ENCODE peak calls at places on chromosomes 13 and 19, in four cellular contexts. X is heart right ventricle, Y is thoracic aorta, U is brain microvascular endothelial cell. R is an unnamed sample.
A peak's percentile ranks its signal among the peaks of the same experiment; 100 is the strongest.

GRCh38 chr13:76331948-76332712 is 554.1 kb downstream of the KCTD12 start:
- DNase-seq in X (no peak), Y (no peak), U (peak; percentile 47), R (no peak)

GRCh38 chr19:17575871-17576757 is 20.7 kb downstream of the COLGALT1 start:
- DNase-seq in X (no peak), Y (no peak), U (no peak), R (no peak)

GRCh38 chr19:4713384-4713951 is 10.2 kb downstream of the DPP9 start:
- DNase-seq in X (peak; percentile 87), Y (no peak), U (peak; percentile 96), R (no peak)

GRCh38 chr13:114017028-114017630 is 43.3 kb upstream of the C13orf46 start:
- DNase-seq in X (no peak), Y (no peak), U (peak; percentile 28), R (no peak)

GRCh38 chr13:99419591-99420243 is 81.6 kb upstream of the TM9SF2 start:
- DNase-seq in X (no peak), Y (no peak), U (no peak), R (no peak)

GRCh38 chr13:113749956-113750355 is 9.1 kb upstream of the TMEM255B start:
- DNase-seq in X (no peak), Y (no peak), U (no peak), R (no peak)

GRCh38 chr13:112730157-112730671 is 40.4 kb downstream of the ATP11A start:
- DNase-seq in X (peak; percentile 52), Y (no peak), U (no peak), R (no peak)

GRCh38 chr13:74194856-74195255 is 60.7 kb upstream of the KLF12 start:
- DNase-seq in X (no peak), Y (no peak), U (no peak), R (no peak)

DNA sequence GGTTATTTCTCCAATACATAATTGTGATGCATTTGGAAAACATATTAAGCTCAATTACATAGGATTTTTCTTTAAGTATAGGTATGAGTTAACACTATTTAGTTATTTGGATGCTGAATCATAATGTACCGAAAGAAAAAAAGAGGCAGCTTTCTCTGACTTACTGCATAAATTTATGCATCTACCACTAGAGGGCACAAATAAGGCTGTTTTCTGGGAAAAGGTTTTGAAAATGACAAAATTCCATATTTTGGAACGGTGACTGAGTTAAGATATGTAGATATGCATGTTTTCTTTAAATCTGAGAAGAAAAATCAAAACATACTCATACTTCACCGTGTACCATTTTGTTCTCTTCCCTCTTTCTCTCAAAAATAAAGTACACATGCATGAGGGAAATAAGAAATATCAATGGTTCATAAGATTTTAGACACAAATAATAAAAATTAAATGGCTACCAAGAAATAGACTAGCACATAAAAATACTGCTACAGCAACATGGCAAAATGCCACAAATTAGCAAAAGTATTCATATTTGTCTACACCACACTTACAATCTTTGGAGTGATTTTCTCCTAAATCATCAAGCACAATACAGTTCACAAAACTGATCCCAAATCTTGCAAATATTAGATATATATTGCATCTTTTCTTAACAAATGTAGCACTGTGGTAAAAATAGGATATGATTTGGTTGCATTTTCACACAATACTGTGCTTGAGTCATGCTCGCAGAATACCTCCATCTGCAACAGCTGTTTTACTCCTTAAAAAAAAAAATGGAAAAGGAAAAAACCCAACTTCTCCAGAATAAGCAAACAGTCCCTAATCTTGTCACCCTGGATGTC is 260.0 kb downstream of the FGF14 start:
- DNase-seq in X (no peak), Y (no peak), U (no peak), R (no peak)
- TF ChIP-seq CTCF in X (peak; percentile 65), Y (peak; percentile 70), U (peak; percentile 55), R (no peak)

DNA sequence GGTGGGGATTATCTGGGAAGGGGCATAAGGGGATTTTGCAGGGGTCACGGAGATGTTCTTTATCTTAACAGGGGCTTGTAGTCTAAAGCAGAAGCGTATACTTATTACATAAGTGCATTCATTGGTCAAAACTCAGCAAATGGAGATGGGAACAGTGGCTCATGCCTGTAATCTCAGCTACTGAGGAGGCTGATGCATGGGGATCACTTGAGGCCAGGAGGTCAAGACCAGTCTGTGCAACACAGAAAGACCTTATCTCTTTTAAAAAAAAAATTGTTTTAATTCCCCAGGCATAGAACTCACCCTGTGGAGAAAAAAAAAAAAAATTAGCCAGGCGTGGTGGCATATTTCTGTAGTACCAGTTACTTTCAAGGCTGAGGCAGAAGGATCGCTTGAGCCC is 18.9 kb downstream of the FAM187B start:
- DNase-seq in X (no peak), Y (no peak), U (no peak), R (no peak)
- TF ChIP-seq CTCF in X (no peak), Y (no peak), U (no peak), R (no peak)

GRCh38 chr13:51767100-51767499 is 36.9 kb downstream of the DHRS12 start:
- DNase-seq in X (no peak), Y (no peak), U (no peak), R (no peak)
- TF ChIP-seq CTCF in X (no peak), Y (no peak), U (peak; percentile 35), R (no peak)

DNA sequence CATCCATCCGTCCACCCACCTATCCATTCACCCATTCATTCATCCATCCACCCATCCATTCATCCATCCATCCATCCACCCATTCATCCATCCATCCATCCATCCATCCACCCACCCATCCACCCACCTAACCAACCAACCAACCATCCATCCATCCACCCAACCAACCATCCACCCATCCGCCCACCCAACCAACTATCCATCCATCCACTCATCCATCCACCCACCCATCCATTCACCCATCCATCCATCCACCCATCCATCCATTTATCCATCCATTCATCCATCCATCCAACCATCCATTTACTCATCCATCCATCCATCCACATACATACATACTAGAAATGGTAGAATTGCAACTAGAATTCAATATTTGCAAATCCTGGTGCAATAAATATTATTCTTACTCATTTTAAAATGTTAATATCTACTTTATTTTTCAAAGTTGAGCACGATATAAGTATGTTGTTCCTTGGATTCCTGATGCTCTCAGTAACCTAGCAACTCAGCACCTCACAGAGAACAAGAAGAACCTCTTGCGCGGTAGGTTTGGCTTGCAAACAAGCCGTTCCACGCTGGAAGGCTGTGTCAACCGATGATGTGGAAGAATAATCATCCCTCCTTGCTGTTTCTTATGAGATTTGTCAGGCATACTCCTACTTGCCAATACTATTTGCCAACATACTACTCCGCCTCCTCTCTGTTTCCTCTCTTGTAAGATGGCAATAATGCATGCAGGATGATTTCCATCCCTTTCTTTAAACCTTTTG is 111.7 kb downstream of the GNG7 start:
- DNase-seq in X (no peak), Y (no peak), U (no peak), R (no peak)
- TF ChIP-seq CTCF in X (no peak), Y (no peak), U (no peak), R (no peak)

DNA sequence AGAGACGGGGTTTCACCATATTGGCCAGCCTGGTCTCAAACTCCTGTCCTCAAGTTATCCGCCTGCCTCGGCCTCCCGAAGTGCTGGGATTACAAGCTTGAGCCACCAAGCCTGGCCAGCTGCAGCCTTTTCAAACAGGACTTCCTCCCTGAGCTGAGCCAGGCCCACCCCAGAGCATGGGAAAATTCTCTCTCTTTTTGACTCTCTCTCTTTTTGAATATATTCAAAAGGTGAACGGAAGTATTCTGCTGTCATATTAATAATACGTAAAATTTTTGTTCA is 539 bp upstream of the ZNF506 start:
- DNase-seq in X (no peak), Y (no peak), U (no peak), R (no peak)
- TF ChIP-seq CTCF in X (no peak), Y (no peak), U (no peak), R (no peak)

DNA sequence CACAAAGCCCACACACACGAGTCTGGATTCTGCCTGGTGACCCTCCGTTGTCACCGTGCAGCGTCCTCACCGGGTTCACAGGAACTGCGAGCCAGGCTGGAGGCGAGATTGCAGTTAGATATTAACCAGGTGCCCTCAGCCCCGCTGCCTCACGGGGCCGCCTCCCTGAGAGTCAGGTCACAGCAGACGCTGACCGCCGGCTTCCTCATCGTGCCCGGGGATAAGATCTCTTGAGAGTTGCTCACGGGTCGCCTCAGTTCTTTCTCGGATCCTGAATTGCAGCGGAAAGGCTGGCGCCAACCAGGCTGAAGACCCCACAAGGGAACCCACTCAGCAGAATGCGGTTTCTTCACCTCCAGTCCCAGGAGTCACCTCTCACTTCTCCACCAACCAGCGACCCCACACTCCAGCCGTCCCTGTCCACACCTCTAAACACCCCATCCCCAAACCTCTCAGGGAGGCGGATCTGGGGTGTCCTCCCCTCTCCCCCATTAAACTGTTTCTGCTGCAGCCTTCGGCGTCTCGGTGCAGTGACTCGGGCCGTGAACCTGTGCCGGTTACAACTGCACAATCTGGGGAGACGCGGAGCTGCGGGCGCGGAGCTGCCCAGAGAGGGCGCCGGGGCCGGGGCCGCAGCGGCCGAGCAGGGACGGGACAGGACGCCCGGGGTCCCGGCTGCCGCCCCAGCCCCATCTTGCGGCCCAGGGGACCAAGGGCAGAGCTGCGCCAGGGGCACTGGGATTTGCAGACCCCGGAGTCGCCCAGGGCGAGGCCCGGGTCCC is 591 bp downstream of the ZNF823 start:
- DNase-seq in X (peak; percentile 23), Y (peak; percentile 2), U (peak; percentile 9), R (peak; percentile 32)
- TF ChIP-seq CTCF in X (no peak), Y (no peak), U (no peak), R (no peak)

GRCh38 chr13:85864963-85865530 is 65.8 kb upstream of the SLITRK6 start:
- DNase-seq in X (no peak), Y (no peak), U (peak; percentile 11), R (no peak)
- TF ChIP-seq CTCF in X (peak; percentile 7), Y (no peak), U (peak; percentile 73), R (no peak)

GRCh38 chr13:51730927-51731326 is 73.0 kb downstream of the DHRS12 start:
- DNase-seq in X (no peak), Y (no peak), U (no peak), R (no peak)

GRCh38 chr13:51734786-51735185 is 69.2 kb downstream of the DHRS12 start:
- DNase-seq in X (no peak), Y (no peak), U (no peak), R (no peak)

GRCh38 chr13:51731759-51732158 is 72.2 kb downstream of the DHRS12 start:
- DNase-seq in X (no peak), Y (no peak), U (no peak), R (no peak)

GRCh38 chr13:51729853-51730553 is 74.0 kb downstream of the DHRS12 start:
- DNase-seq in X (no peak), Y (peak; percentile 28), U (peak; percentile 92), R (no peak)

DNA sequence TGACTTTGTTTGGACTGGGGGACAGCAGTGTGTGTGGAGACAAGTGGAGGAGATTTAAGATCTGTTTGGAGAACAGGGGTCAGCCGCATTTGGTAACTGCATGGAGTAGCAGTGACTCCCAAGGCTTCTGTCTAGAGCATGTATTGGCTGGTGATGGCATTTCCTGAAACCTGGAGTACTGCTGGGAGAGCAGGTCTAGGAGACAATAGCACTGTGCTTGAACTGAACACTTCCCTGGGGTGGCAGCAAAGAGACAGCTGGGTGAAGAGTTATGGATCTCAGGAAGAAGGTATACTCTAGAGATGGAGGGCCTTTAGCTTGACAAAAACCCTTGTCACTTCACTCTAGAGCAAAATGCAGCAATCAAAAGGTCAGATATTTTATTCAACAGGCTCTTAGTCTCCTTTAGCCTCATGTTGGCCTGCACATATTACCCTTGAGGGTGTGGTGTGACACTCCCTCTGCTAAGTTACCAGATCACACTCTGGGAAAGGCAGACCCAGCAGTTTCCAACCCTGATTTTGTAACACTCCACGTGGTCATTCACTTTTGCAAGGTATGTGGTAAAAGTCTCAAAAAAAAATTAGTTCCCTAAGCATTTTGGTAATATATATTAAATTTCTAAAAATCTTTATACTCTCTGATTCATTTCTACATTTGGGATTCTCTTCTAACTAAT is 70.2 kb downstream of the DHRS12 start:
- DNase-seq in X (no peak), Y (no peak), U (no peak), R (no peak)
- TF ChIP-seq CTCF in X (no peak), Y (no peak), U (peak; percentile 29), R (no peak)

GRCh38 chr13:44783987-44784734 is 205.1 kb downstream of the NUFIP1 start:
- DNase-seq in X (no peak), Y (no peak), U (no peak), R (no peak)
- TF ChIP-seq CTCF in X (no peak), Y (no peak), U (no peak), R (no peak)